ENCODE peak calls at places on chromosomes 5 and 9, in five cellular contexts. One of them, this sample, is unnamed.
A peak's percentile ranks its signal among the peaks of the same experiment; 100 is the strongest.

GRCh38 chr5:168765220-168766037 is 186.3 kb upstream of the PANK3 start:
- DNase-seq in Peyer's patch: no peak
- DNase-seq in CD8-positive, alpha-beta T cell: no peak
- DNase-seq in neuronal stem cell: no peak
- DNase-seq in pancreas: no peak
- DNase-seq in this sample: no peak

GRCh38 chr5:77168187-77168883 is 42.1 kb upstream of the PDE8B start:
- DNase-seq in Peyer's patch: no peak
- DNase-seq in CD8-positive, alpha-beta T cell: no peak
- DNase-seq in neuronal stem cell: no peak
- DNase-seq in pancreas: no peak
- DNase-seq in this sample: no peak

GRCh38 chr9:98259791-98260190 is 4.3 kb upstream of the TBC1D2 start:
- DNase-seq in Peyer's patch: no peak
- DNase-seq in CD8-positive, alpha-beta T cell: no peak
- DNase-seq in neuronal stem cell: no peak
- DNase-seq in pancreas: no peak
- DNase-seq in this sample: no peak

GRCh38 chr9:4666042-4666699 is at the start of gene SPATA6L:
- DNase-seq in Peyer's patch: peak; percentile 54
- DNase-seq in CD8-positive, alpha-beta T cell: peak; percentile 43
- DNase-seq in neuronal stem cell: no peak
- DNase-seq in pancreas: peak; percentile 80
- DNase-seq in this sample: peak; percentile 46

GRCh38 chr5:96157841-96158291 is 196.2 kb upstream of the ELL2 start:
- DNase-seq in Peyer's patch: no peak
- DNase-seq in CD8-positive, alpha-beta T cell: no peak
- DNase-seq in neuronal stem cell: no peak
- DNase-seq in pancreas: no peak
- DNase-seq in this sample: no peak

GRCh38 chr9:135366104-135366503 is 113.5 kb upstream of the PPP1R26 start:
- DNase-seq in Peyer's patch: no peak
- DNase-seq in CD8-positive, alpha-beta T cell: no peak
- DNase-seq in neuronal stem cell: no peak
- DNase-seq in pancreas: no peak
- DNase-seq in this sample: no peak

GRCh38 chr5:153881687-153882086 is 157.0 kb downstream of the FAM114A2 start:
- DNase-seq in Peyer's patch: no peak
- DNase-seq in CD8-positive, alpha-beta T cell: no peak
- DNase-seq in neuronal stem cell: no peak
- DNase-seq in pancreas: no peak
- DNase-seq in this sample: no peak

GRCh38 chr5:34009610-34010009 is 1.8 kb upstream of the AMACR start:
- DNase-seq in Peyer's patch: no peak
- DNase-seq in CD8-positive, alpha-beta T cell: no peak
- DNase-seq in neuronal stem cell: no peak
- DNase-seq in pancreas: no peak
- DNase-seq in this sample: no peak

GRCh38 chr5:58871648-58872242 is 288.9 kb downstream of the RAB3C start:
- DNase-seq in Peyer's patch: no peak
- DNase-seq in CD8-positive, alpha-beta T cell: no peak
- DNase-seq in neuronal stem cell: peak; percentile 24
- DNase-seq in pancreas: no peak
- DNase-seq in this sample: peak; percentile 12

GRCh38 chr9:91820126-91820750 is 129.8 kb downstream of the ROR2 start:
- DNase-seq in Peyer's patch: no peak
- DNase-seq in CD8-positive, alpha-beta T cell: no peak
- DNase-seq in neuronal stem cell: no peak
- DNase-seq in pancreas: no peak
- DNase-seq in this sample: no peak

GRCh38 chr9:5895782-5896181 is 5.1 kb downstream of the MLANA start:
- DNase-seq in Peyer's patch: no peak
- DNase-seq in CD8-positive, alpha-beta T cell: no peak
- DNase-seq in neuronal stem cell: no peak
- DNase-seq in pancreas: no peak
- DNase-seq in this sample: no peak

GRCh38 chr5:167582263-167582662 is 709.2 kb upstream of the WWC1 start:
- DNase-seq in Peyer's patch: no peak
- DNase-seq in CD8-positive, alpha-beta T cell: no peak
- DNase-seq in neuronal stem cell: no peak
- DNase-seq in pancreas: no peak
- DNase-seq in this sample: no peak

GRCh38 chr5:131996210-131997025 is 15.0 kb downstream of the ACSL6 start:
- DNase-seq in Peyer's patch: no peak
- DNase-seq in CD8-positive, alpha-beta T cell: no peak
- DNase-seq in neuronal stem cell: no peak
- DNase-seq in pancreas: no peak
- DNase-seq in this sample: no peak

GRCh38 chr9:92359380-92360007 is 33.7 kb downstream of the CENPP start:
- DNase-seq in Peyer's patch: no peak
- DNase-seq in CD8-positive, alpha-beta T cell: no peak
- DNase-seq in neuronal stem cell: no peak
- DNase-seq in pancreas: no peak
- DNase-seq in this sample: no peak

GRCh38 chr9:124000784-124001444 is 10.7 kb upstream of the LHX2 start:
- DNase-seq in Peyer's patch: no peak
- DNase-seq in CD8-positive, alpha-beta T cell: no peak
- DNase-seq in neuronal stem cell: peak; percentile 90
- DNase-seq in pancreas: no peak
- DNase-seq in this sample: no peak

GRCh38 chr9:127848756-127849504 is 5.5 kb downstream of the ENG start:
- DNase-seq in Peyer's patch: no peak
- DNase-seq in CD8-positive, alpha-beta T cell: no peak
- DNase-seq in neuronal stem cell: no peak
- DNase-seq in pancreas: no peak
- DNase-seq in this sample: no peak

GRCh38 chr5:100560860-100561259 is 25.7 kb downstream of the FAM174A start:
- DNase-seq in Peyer's patch: no peak
- DNase-seq in CD8-positive, alpha-beta T cell: no peak
- DNase-seq in neuronal stem cell: no peak
- DNase-seq in pancreas: no peak
- DNase-seq in this sample: no peak

GRCh38 chr5:172035039-172035438 is 28.6 kb upstream of the FBXW11 start:
- DNase-seq in Peyer's patch: no peak
- DNase-seq in CD8-positive, alpha-beta T cell: no peak
- DNase-seq in neuronal stem cell: no peak
- DNase-seq in pancreas: no peak
- DNase-seq in this sample: peak; percentile 34

GRCh38 chr5:43209833-43210232 is 17.8 kb downstream of the NIM1K start:
- DNase-seq in Peyer's patch: no peak
- DNase-seq in CD8-positive, alpha-beta T cell: no peak
- DNase-seq in neuronal stem cell: no peak
- DNase-seq in pancreas: no peak
- DNase-seq in this sample: no peak

GRCh38 chr9:135255843-135256567 is 168.5 kb downstream of the OLFM1 start:
- DNase-seq in Peyer's patch: no peak
- DNase-seq in CD8-positive, alpha-beta T cell: no peak
- DNase-seq in neuronal stem cell: no peak
- DNase-seq in pancreas: no peak
- DNase-seq in this sample: no peak

GRCh38 chr5:139667001-139667729 is 19.0 kb downstream of the CXXC5 start:
- DNase-seq in Peyer's patch: no peak
- DNase-seq in CD8-positive, alpha-beta T cell: no peak
- DNase-seq in neuronal stem cell: no peak
- DNase-seq in pancreas: no peak
- DNase-seq in this sample: no peak

GRCh38 chr9:129412814-129413536 is 207.9 kb downstream of the C9orf50 start:
- DNase-seq in Peyer's patch: peak; percentile 43
- DNase-seq in CD8-positive, alpha-beta T cell: peak; percentile 56
- DNase-seq in neuronal stem cell: no peak
- DNase-seq in pancreas: peak; percentile 63
- DNase-seq in this sample: peak; percentile 50

GRCh38 chr9:2023532-2023931 is 8.4 kb downstream of the SMARCA2 start:
- DNase-seq in Peyer's patch: no peak
- DNase-seq in CD8-positive, alpha-beta T cell: no peak
- DNase-seq in neuronal stem cell: no peak
- DNase-seq in pancreas: no peak
- DNase-seq in this sample: no peak

DNA sequence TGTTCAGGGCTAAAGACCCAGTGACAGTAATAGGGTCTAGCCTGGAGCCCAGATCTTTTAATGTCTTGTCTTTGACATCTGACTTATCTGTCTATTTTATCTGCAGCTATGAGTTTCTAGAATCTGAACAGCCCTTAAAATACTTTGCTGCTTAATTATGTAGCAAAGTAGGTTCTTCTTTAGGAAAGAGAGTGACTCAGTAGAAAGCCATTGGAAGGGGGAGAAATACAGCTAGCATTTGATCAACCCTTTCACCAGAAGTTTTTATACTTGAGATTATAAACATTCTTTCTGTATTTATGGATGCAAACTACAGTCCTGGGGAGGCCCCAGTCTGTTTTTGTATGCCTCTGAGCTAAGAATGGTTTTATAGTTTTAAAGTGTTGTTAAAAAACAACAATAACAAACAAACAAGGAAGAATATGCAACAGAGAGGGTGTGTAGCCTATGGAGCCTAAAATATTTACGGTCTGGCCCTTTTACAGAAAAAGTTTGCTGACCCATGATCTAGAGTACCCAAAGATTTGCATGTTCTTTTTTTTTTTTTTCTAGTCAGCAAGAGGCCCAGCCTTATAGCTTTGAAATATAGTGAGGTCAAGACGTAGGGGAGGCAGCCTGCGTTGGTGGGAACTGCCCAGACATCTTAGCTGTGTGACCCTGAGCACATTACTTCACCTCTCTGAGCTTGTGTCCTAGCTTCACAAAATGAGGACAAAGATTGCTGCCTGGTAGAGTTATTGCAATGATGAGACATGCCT is 9.7 kb downstream of the GSN start:
- DNase-seq in Peyer's patch: no peak
- DNase-seq in CD8-positive, alpha-beta T cell: no peak
- DNase-seq in neuronal stem cell: no peak
- DNase-seq in pancreas: no peak
- DNase-seq in this sample: no peak
- H3K4me3 ChIP-seq in Peyer's patch: no peak overlapping the region
- H3K4me3 ChIP-seq in CD8-positive, alpha-beta T cell: no peak overlapping the region
- H3K4me3 ChIP-seq in neuronal stem cell: no peak overlapping the region
- H3K4me3 ChIP-seq in pancreas: no peak overlapping the region
- H3K4me3 ChIP-seq in this sample: no peak overlapping the region

DNA sequence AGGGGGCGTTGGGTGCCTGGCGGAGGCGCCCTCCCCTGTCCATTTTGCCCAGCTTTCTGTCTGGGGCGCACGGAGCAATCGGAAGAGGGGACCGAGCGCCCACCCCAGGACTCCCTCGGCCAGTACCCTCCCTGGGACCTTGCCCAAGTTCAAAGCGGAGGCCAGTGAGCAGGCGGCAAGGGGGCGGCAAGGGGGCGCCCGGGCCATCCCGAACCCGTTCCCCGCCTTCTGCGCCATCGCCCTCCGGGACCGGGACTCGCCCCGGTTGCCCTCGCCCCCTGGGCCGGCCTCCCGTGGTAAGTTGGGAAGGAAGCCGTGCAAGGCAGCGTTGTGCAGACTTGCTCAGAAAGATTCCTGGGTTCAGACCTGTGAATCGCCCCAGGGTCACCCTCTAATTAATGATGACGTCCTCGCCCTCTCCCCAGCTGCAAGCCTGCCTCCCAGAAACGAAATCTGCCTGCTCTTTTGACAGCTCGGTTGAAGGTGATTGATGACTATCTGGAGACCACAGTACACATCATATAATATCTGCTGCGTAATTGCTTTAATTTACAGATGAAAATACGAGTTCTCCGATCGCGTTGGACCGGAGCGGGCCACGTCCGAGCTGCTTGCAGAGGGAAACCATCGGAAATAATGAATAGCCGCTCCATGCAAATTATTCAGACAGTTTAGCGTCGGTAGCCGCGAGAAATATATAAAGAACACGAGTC is 1.4 kb upstream of the IRX4 start:
- DNase-seq in Peyer's patch: no peak
- DNase-seq in CD8-positive, alpha-beta T cell: no peak
- DNase-seq in neuronal stem cell: no peak
- DNase-seq in pancreas: no peak
- DNase-seq in this sample: no peak
- H3K27ac ChIP-seq in Peyer's patch: no peak overlapping the region
- H3K27ac ChIP-seq in CD8-positive, alpha-beta T cell: no peak overlapping the region
- H3K27ac ChIP-seq in neuronal stem cell: no peak overlapping the region
- H3K27ac ChIP-seq in pancreas: no peak overlapping the region
- H3K27ac ChIP-seq in this sample: no peak overlapping the region

GRCh38 chr5:37769108-37769507 is 70.7 kb downstream of the GDNF start:
- DNase-seq in Peyer's patch: no peak
- DNase-seq in CD8-positive, alpha-beta T cell: no peak
- DNase-seq in neuronal stem cell: no peak
- DNase-seq in pancreas: no peak
- DNase-seq in this sample: no peak

GRCh38 chr5:37769840-37770239 is 70.0 kb downstream of the GDNF start:
- DNase-seq in Peyer's patch: no peak
- DNase-seq in CD8-positive, alpha-beta T cell: no peak
- DNase-seq in neuronal stem cell: no peak
- DNase-seq in pancreas: no peak
- DNase-seq in this sample: no peak

GRCh38 chr5:37767251-37767650 is 72.6 kb downstream of the GDNF start:
- DNase-seq in Peyer's patch: no peak
- DNase-seq in CD8-positive, alpha-beta T cell: no peak
- DNase-seq in neuronal stem cell: no peak
- DNase-seq in pancreas: no peak
- DNase-seq in this sample: no peak

GRCh38 chr5:37767961-37768360 is 71.9 kb downstream of the GDNF start:
- DNase-seq in Peyer's patch: no peak
- DNase-seq in CD8-positive, alpha-beta T cell: no peak
- DNase-seq in neuronal stem cell: no peak
- DNase-seq in pancreas: no peak
- DNase-seq in this sample: no peak

DNA sequence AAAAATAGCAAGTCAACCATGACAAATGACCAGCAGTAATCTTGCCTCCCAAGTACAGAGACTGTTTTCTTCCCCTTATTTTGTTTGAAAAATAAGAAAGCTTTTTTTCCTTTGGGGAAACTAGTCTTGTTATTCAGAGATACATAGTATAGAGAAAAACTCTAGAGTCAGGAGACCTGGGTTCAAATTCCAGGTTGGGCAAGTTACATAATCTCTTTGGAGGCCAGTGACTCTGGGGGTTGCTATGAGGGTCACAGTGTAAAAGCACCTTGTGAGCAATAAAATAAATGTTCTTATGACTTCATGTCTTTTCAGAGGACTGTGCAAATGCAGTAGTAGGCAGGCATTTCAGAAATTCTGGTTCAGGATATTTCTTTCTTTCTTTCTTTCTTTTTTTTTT is 71.5 kb downstream of the GDNF start:
- DNase-seq in Peyer's patch: no peak
- DNase-seq in CD8-positive, alpha-beta T cell: no peak
- DNase-seq in neuronal stem cell: no peak
- DNase-seq in pancreas: no peak
- DNase-seq in this sample: no peak
- H3K27me3 ChIP-seq in Peyer's patch: no peaks in the 10 kb centered on the region
- H3K27me3 ChIP-seq in CD8-positive, alpha-beta T cell: no peaks in the 10 kb centered on the region
- H3K27me3 ChIP-seq in neuronal stem cell: no peaks in the 10 kb centered on the region
- H3K27me3 ChIP-seq in pancreas: no peaks in the 10 kb centered on the region
- H3K27me3 ChIP-seq in this sample: peaks cover 2% of the 10 kb centered on the region

DNA sequence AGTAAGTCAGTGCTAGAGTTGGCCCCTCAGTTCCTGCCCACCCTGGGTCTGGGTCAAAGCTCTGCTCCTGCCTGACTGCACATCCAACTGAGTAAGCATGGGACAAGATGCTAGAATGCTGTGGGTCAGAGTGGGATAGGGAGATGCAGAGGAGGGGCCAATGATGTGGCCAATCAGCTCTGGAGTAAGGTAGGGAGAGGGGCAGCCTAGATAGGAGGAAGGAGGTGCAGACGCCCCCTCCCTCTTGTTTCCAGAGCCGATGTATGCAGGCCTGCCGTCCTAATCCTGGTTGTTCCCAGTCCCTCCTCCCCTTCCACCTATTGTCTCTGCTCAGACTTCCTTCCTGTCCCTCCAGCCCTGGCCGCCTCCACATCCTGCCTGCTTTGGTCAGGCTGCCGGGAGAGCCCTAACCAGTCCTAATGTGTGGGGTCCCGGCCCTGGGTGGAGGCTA is 1.3 kb downstream of the ARAP3 start:
- DNase-seq in Peyer's patch: no peak
- DNase-seq in CD8-positive, alpha-beta T cell: no peak
- DNase-seq in neuronal stem cell: peak; percentile 79
- DNase-seq in pancreas: no peak
- DNase-seq in this sample: no peak
- H3K4me3 ChIP-seq in Peyer's patch: no peak overlapping the region
- H3K4me3 ChIP-seq in CD8-positive, alpha-beta T cell: no peak overlapping the region
- H3K4me3 ChIP-seq in neuronal stem cell: peak overlapping the region; percentile 56
- H3K4me3 ChIP-seq in pancreas: no peak overlapping the region
- H3K4me3 ChIP-seq in this sample: no peak overlapping the region

This sample was measured in CD4-positive, CD25-positive, alpha-beta regulatory T cell.